ENCODE peak calls at places on chromosome 12, in eight cellular contexts. I, L, H, R, E, G, C and U are unnamed samples.

GRCh38 chr12:16329594-16329993 is 17.9 kb upstream of the MGST1 start:
- DNase-seq in I (no peak), L (no peak), H (no peak), R (peak; percentile 29), E (no peak), G (no peak), C (no peak), U (no peak)

GRCh38 chr12:116484807-116485206 is 74.4 kb upstream of the MAP1LC3B2 start:
- DNase-seq in I (no peak), L (no peak), H (no peak), R (no peak), E (no peak), G (peak; percentile 28), C (no peak), U (peak; percentile 37)

GRCh38 chr12:1857086-1857485 is 36.7 kb downstream of the LRTM2 start:
- DNase-seq in I (no peak), L (no peak), H (no peak), R (no peak), E (no peak), G (no peak), C (no peak), U (no peak)

GRCh38 chr12:98828802-98829600 is 183.9 kb downstream of the APAF1 start:
- DNase-seq in I (no peak), L (no peak), H (no peak), R (no peak), E (no peak), G (no peak), C (no peak), U (no peak)

GRCh38 chr12:60196366-60196765 is 600.5 kb downstream of the SLC16A7 start:
- DNase-seq in I (no peak), L (no peak), H (no peak), R (no peak), E (no peak), G (no peak), C (no peak), U (no peak)

GRCh38 chr12:49403887-49404517 is 36.7 kb downstream of the SPATS2 start:
- DNase-seq in I (no peak), L (no peak), H (no peak), R (no peak), E (no peak), G (no peak), C (no peak), U (no peak)

GRCh38 chr12:58815235-58815634 is 105.1 kb downstream of the LRIG3 start:
- DNase-seq in I (no peak), L (no peak), H (no peak), R (no peak), E (no peak), G (no peak), C (no peak), U (no peak)

GRCh38 chr12:62123721-62124203 is 136.4 kb upstream of the USP15 start:
- DNase-seq in I (peak; percentile 57), L (no peak), H (peak; percentile 15), R (peak; percentile 59), E (no peak), G (peak; percentile 63), C (peak; percentile 31), U (peak; percentile 68)

GRCh38 chr12:93137656-93138612 is 208.8 kb upstream of the EEA1 start:
- DNase-seq in I (peak; percentile 83), L (no peak), H (no peak), R (no peak), E (no peak), G (peak; percentile 81), C (no peak), U (peak; percentile 90)

GRCh38 chr12:47949441-47950341 is 13.7 kb upstream of the TMEM106C start:
- DNase-seq in I (peak; percentile 81), L (no peak), H (peak; percentile 88), R (peak; percentile 85), E (peak; percentile 92), G (peak; percentile 77), C (peak; percentile 66), U (peak; percentile 84)

GRCh38 chr12:91335724-91336123 is 153.1 kb upstream of the DCN start:
- DNase-seq in I (no peak), L (no peak), H (no peak), R (no peak), E (no peak), G (peak; percentile 27), C (no peak), U (no peak)

GRCh38 chr12:11941601-11942360 is 129.0 kb upstream of the BCL2L14 start:
- DNase-seq in I (peak; percentile 93), L (no peak), H (no peak), R (no peak), E (no peak), G (peak; percentile 82), C (no peak), U (peak; percentile 83)

GRCh38 chr12:111410229-111411186 is 4.8 kb downstream of the SH2B3 start:
- DNase-seq in I (no peak), L (no peak), H (no peak), R (no peak), E (peak; percentile 78), G (peak; percentile 35), C (peak; percentile 56), U (peak; percentile 53)

GRCh38 chr12:74689071-74689655 is 151.5 kb downstream of the ATXN7L3B start:
- DNase-seq in I (peak; percentile 81), L (no peak), H (no peak), R (peak; percentile 46), E (no peak), G (peak; percentile 79), C (peak; percentile 49), U (peak; percentile 72)

GRCh38 chr12:120481022-120481767 is 11.6 kb upstream of the SRSF9 start:
- DNase-seq in I (no peak), L (no peak), H (no peak), R (no peak), E (no peak), G (no peak), C (no peak), U (no peak)

GRCh38 chr12:133057446-133057845 is 20.1 kb downstream of the ZNF84 start:
- DNase-seq in I (no peak), L (no peak), H (no peak), R (no peak), E (no peak), G (peak; percentile 25), C (no peak), U (peak; percentile 26)

DNA sequence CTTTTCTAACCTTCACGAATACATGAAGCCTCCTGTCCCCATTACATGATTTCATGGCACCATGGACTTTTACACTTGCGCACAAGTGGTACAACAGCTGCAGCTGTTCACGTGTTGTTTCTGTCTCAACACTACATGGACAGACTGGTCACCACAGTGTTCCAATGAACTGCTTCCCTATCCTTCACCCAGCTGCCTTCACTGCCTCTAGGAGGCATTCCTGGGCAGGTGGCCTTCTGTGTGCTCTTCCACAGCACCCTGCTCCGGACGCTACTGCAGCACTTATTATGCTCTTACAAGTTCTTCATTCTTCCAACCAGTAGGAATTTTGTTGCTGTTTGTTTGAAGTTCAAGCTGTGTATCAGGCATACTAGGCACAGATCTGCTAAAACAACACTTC is 1.5 kb downstream of the MTERF2 start:
- DNase-seq in I (no peak), L (no peak), H (no peak), R (no peak), E (no peak), G (no peak), C (no peak), U (no peak)
- TF ChIP-seq CTCF in I (no peak), L (no peak), H (no peak), R (no peak), E (no peak), G (no peak), C (no peak), U (no peak)

GRCh38 chr12:122005252-122005651 is 16.4 kb upstream of the BCL7A start:
- DNase-seq in I (no peak), L (no peak), H (no peak), R (no peak), E (peak; percentile 18), G (no peak), C (no peak), U (no peak)
- H3K4me3 ChIP-seq in I (no peak overlapping the region), L (no peak overlapping the region), H (no peak overlapping the region), R (no peak overlapping the region), E (no peak overlapping the region), G (no peak overlapping the region), C (no peak overlapping the region), U (no peak overlapping the region)

DNA sequence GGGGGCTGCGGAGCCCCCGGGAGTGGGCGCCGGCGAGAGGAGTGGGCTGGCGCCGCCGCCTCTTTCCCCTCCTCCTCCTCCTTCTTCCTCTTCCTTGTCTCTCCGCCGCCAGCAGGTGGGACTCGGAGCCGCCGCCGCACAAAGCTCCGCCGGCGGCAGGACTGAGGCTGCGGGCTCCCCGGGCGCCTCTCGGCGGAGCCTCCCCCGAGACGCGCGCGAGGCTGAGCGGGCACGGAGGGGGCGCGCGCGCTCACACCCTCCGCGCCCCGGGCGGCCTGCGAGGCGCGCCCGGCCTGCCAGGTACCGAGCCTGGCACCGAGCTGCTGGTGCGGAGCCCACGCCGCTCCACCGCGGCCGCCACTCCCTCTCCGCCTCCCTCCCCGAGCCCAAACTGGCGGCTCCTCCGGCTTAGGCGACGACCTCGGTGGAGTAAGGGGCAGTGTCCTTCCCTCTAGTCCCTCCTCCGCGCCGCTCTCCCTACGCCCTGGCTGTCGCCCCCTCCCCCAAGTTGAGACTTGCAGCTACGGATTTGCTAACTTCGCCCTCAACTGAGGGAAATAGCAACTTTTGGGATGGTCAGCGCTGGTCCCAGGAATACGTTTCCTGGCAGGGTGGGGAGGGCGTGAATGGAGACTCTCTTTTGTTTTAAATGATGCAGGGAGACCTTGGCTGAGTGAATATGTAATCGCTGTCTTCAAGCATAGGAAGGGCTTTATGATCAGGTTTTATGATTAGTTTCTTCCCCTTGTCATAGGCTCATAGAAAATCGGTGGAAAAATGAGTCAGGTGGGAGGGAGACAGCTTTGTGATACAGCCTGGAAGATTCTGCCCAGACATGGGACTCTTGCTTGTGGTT is 199.5 kb upstream of the CAND1 start:
- DNase-seq in I (no peak), L (no peak), H (peak; percentile 35), R (peak; percentile 69), E (peak; percentile 77), G (no peak), C (no peak), U (no peak)
- TF ChIP-seq CTCF in I (peak; percentile 14), L (no peak), H (no peak), R (no peak), E (peak; percentile 1), G (no peak), C (no peak), U (no peak)

DNA sequence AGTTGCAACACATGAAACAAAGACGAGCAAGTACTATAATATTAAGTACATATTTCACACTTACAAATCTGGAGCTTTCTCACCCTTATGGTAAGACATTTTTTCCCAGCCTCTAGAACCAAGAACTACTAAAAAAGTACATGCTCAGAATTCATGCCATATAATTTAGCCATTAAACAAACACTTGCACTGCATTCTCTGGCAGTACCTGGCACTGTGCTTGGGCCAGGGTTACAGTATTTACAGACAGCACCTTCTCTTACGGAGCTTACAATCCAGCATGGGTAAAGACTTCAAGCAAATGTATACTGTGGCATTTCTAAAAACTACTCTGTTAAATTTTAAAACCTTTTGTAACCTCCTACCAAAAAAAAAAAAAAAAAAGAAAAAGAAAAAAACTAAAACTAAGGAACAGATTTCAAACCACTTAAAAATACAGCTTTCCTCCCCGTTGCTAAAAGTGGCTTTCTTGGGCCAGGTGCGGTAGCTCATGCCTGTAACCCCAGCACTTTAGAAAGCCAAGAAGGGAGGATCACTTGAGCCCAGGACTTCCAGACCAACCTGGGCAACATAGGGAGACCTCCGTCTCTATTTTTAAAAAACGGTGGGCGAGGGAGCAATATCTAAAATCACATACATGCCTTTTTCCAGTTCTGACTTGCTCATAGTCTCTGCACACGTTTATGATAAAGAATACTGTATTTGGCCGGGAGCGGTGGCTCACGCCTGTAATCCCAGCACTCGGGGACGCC is 944 bp downstream of the GNPTAB start:
- DNase-seq in I (peak; percentile 12), L (no peak), H (no peak), R (peak; percentile 10), E (no peak), G (no peak), C (peak; percentile 37), U (no peak)
- H3K4me3 ChIP-seq in I (peak overlapping the region; percentile 98), L (peak overlapping the region; percentile 88), H (peak overlapping the region; percentile 86), R (peak overlapping the region; percentile 85), E (peak overlapping the region; percentile 91), G (peak overlapping the region; percentile 86), C (peak overlapping the region; percentile 58), U (peak overlapping the region; percentile 85)